ENCODE peak calls at places on chromosomes 11 and 22, in six cellular contexts. L is A549, Z is ELR, P is NCI-H524, F is SIG-M5, K is cardiac fibroblast. M is an unnamed sample.

GRCh38 chr11:2396471-2396870 is 4.1 kb upstream of the TSSC4 start:
- DNase-seq in L (no peak), Z (no peak), P (no peak), F (no peak), K (no peak), M (no peak)

GRCh38 chr11:35290876-35291275 is 128.5 kb downstream of the SLC1A2 start:
- DNase-seq in L (no peak), Z (no peak), P (no peak), F (no peak), K (no peak), M (no peak)

GRCh38 chr11:33109242-33109641 is 52.0 kb downstream of the CSTF3 start:
- DNase-seq in L (no peak), Z (no peak), P (no peak), F (no peak), K (no peak), M (no peak)

GRCh38 chr11:5300246-5300645 is 1.5 kb downstream of the OR51B4 start:
- DNase-seq in L (no peak), Z (no peak), P (no peak), F (no peak), K (no peak), M (no peak)

GRCh38 chr11:95816037-95816436 is 25.7 kb downstream of the CEP57 start:
- DNase-seq in L (no peak), Z (no peak), P (no peak), F (no peak), K (no peak), M (no peak)

GRCh38 chr11:35148163-35148562 is 9.2 kb downstream of the CD44 start:
- DNase-seq in L (no peak), Z (peak), P (no peak), F (no peak), K (no peak), M (no peak)

GRCh38 chr11:2890466-2891241 is 5.1 kb upstream of the CDKN1C start:
- DNase-seq in L (no peak), Z (peak), P (no peak), F (no peak), K (peak), M (no peak)

GRCh38 chr11:131592734-131593133 is 222.3 kb downstream of the NTM start:
- DNase-seq in L (no peak), Z (no peak), P (no peak), F (no peak), K (no peak), M (peak)

GRCh38 chr11:12182650-12183511 is 72.5 kb downstream of the MICAL2 start:
- DNase-seq in L (peak), Z (peak), P (no peak), F (no peak), K (peak), M (no peak)

GRCh38 chr22:30561402-30562154 is 12.9 kb downstream of the GAL3ST1 start:
- DNase-seq in L (no peak), Z (no peak), P (no peak), F (no peak), K (no peak), M (no peak)

GRCh38 chr11:13423372-13423771 is 39.6 kb downstream of the BTBD10 start:
- DNase-seq in L (no peak), Z (no peak), P (no peak), F (no peak), K (no peak), M (no peak)

GRCh38 chr22:31272522-31273446 is 19.5 kb downstream of the PIK3IP1 start:
- DNase-seq in L (peak), Z (peak), P (peak), F (no peak), K (peak), M (peak)

GRCh38 chr11:13118194-13118593 is 109.1 kb downstream of the RASSF10 start:
- DNase-seq in L (peak), Z (peak), P (no peak), F (no peak), K (peak), M (no peak)

GRCh38 chr11:84673753-84674152 is 953.4 kb downstream of the DLG2 start:
- DNase-seq in L (no peak), Z (no peak), P (no peak), F (no peak), K (peak), M (peak)

GRCh38 chr11:122306776-122307479 is 190.9 kb upstream of the BLID start:
- DNase-seq in L (no peak), Z (no peak), P (no peak), F (no peak), K (no peak), M (peak)

GRCh38 chr22:44225091-44225689 is 44.5 kb downstream of the PARVG start:
- DNase-seq in L (no peak), Z (no peak), P (no peak), F (no peak), K (no peak), M (no peak)

GRCh38 chr11:63907808-63908530 is 9.0 kb downstream of the RCOR2 start:
- DNase-seq in L (no peak), Z (no peak), P (no peak), F (no peak), K (no peak), M (no peak)

GRCh38 chr11:31355131-31355530 is 14.4 kb downstream of the DCDC1 start:
- DNase-seq in L (no peak), Z (no peak), P (no peak), F (no peak), K (peak), M (no peak)

GRCh38 chr11:94767701-94768601 is at the start of gene AMOTL1:
- DNase-seq in L (peak), Z (peak), P (peak), F (peak), K (peak), M (peak)

GRCh38 chr11:26087095-26087935 is 244.6 kb upstream of the ANO3 start:
- DNase-seq in L (no peak), Z (no peak), P (no peak), F (no peak), K (no peak), M (no peak)

GRCh38 chr11:45450189-45450588 is 164.0 kb upstream of the SYT13 start:
- DNase-seq in L (no peak), Z (no peak), P (no peak), F (no peak), K (peak), M (no peak)

GRCh38 chr11:116852261-116853125 is 15.1 kb upstream of the APOA1 start:
- DNase-seq in L (no peak), Z (peak), P (no peak), F (no peak), K (peak), M (no peak)

GRCh38 chr11:69923196-69923595 is 104.0 kb upstream of the FGF3 start:
- DNase-seq in L (no peak), Z (no peak), P (no peak), F (no peak), K (no peak), M (no peak)

GRCh38 chr11:69215784-69216415 is 60.2 kb downstream of the SMIM38 start:
- DNase-seq in L (peak), Z (peak), P (peak), F (no peak), K (peak), M (no peak)

GRCh38 chr11:10351435-10351767 is 46.5 kb downstream of the ADM start:
- DNase-seq in L (no peak), Z (no peak), P (no peak), F (no peak), K (no peak), M (no peak)

GRCh38 chr22:36753120-36753802 is 22.7 kb downstream of the IFT27 start:
- DNase-seq in L (no peak), Z (no peak), P (no peak), F (no peak), K (no peak), M (no peak)

GRCh38 chr11:8090756-8091155 is 9.7 kb downstream of the TUB start:
- DNase-seq in L (peak), Z (peak), P (no peak), F (no peak), K (peak), M (peak)

GRCh38 chr11:64569300-64569970 is 21.6 kb upstream of the SLC22A12 start:
- DNase-seq in L (no peak), Z (no peak), P (peak), F (no peak), K (no peak), M (no peak)

M was measured in midbrain.